ENCODE peak calls at places on chromosomes 6 and 20, in six cellular contexts. H is HL-60; A is NB4; L is AG04450; N is CD8-positive, alpha-beta T cell; U is astrocyte of the cerebellum. W is an unnamed sample.

GRCh38 chr6:15801912-15802311 is 139.1 kb upstream of the DTNBP1 start:
- DNase-seq in H (no peak), A (no peak), L (no peak), N (no peak), U (no peak), W (no peak)

GRCh38 chr20:10984294-10984693 is 310.5 kb upstream of the JAG1 start:
- DNase-seq in H (no peak), A (no peak), L (no peak), N (no peak), U (no peak), W (no peak)

GRCh38 chr6:121616411-121616810 is 181.0 kb downstream of the GJA1 start:
- DNase-seq in H (no peak), A (no peak), L (no peak), N (no peak), U (no peak), W (no peak)

GRCh38 chr6:166515072-166515810 is 71.2 kb downstream of the RAMACL start:
- DNase-seq in H (no peak), A (peak; percentile 88), L (peak; percentile 61), N (peak; percentile 25), U (peak; percentile 27), W (no peak)

GRCh38 chr20:42701948-42702347 is 487.8 kb downstream of the PTPRT start:
- DNase-seq in H (no peak), A (peak; percentile 35), L (no peak), N (no peak), U (no peak), W (no peak)

GRCh38 chr6:36955136-36955535 is 598 bp downstream of the PI16 start:
- DNase-seq in H (no peak), A (no peak), L (no peak), N (no peak), U (no peak), W (no peak)

GRCh38 chr20:62946918-62947317 is 5.6 kb upstream of the SLC17A9 start:
- DNase-seq in H (no peak), A (no peak), L (no peak), N (no peak), U (no peak), W (no peak)

GRCh38 chr6:163516908-163517307 is 102.4 kb downstream of the QKI start:
- DNase-seq in H (no peak), A (no peak), L (no peak), N (no peak), U (no peak), W (no peak)

GRCh38 chr6:87391334-87391733 is 16.4 kb upstream of the CFAP206 start:
- DNase-seq in H (no peak), A (peak; percentile 68), L (no peak), N (no peak), U (no peak), W (peak; percentile 13)

GRCh38 chr6:21953831-21954801 is 342.7 kb downstream of the PRL start:
- DNase-seq in H (no peak), A (peak; percentile 31), L (peak; percentile 65), N (no peak), U (no peak), W (no peak)

GRCh38 chr6:11224252-11224965 is 8.1 kb downstream of the NEDD9 start:
- DNase-seq in H (no peak), A (no peak), L (no peak), N (peak; percentile 20), U (no peak), W (no peak)

GRCh38 chr20:63025534-63026331 is 19.0 kb upstream of the BHLHE23 start:
- DNase-seq in H (no peak), A (peak; percentile 69), L (no peak), N (no peak), U (no peak), W (no peak)

GRCh38 chr20:22315771-22316170 is 268.6 kb downstream of the FOXA2 start:
- DNase-seq in H (no peak), A (no peak), L (no peak), N (no peak), U (no peak), W (no peak)

GRCh38 chr6:43729537-43729936 is 40.5 kb upstream of the VEGFA start:
- DNase-seq in H (no peak), A (no peak), L (no peak), N (no peak), U (no peak), W (no peak)

GRCh38 chr6:66558189-66558588 is 851.2 kb upstream of the EYS start:
- DNase-seq in H (no peak), A (peak; percentile 44), L (no peak), N (no peak), U (no peak), W (no peak)

GRCh38 chr20:33317424-33318095 is 34.5 kb downstream of the BPIFB1 start:
- DNase-seq in H (no peak), A (no peak), L (no peak), N (no peak), U (no peak), W (no peak)

GRCh38 chr6:48098923-48099322 is 12.1 kb downstream of the PTCHD4 start:
- DNase-seq in H (no peak), A (no peak), L (no peak), N (no peak), U (no peak), W (no peak)

GRCh38 chr6:15608406-15608805 is 54.4 kb downstream of the DTNBP1 start:
- DNase-seq in H (no peak), A (no peak), L (peak; percentile 20), N (no peak), U (no peak), W (no peak)

GRCh38 chr20:41359541-41360011 is 7.0 kb downstream of the EMILIN3 start:
- DNase-seq in H (no peak), A (no peak), L (no peak), N (no peak), U (no peak), W (no peak)

GRCh38 chr6:72911463-72912153 is 289.7 kb downstream of the KCNQ5 start:
- DNase-seq in H (no peak), A (peak; percentile 20), L (no peak), N (no peak), U (peak; percentile 79), W (no peak)

GRCh38 chr6:10426781-10427279 is 12.0 kb upstream of the TFAP2A start:
- DNase-seq in H (no peak), A (peak; percentile 44), L (no peak), N (no peak), U (no peak), W (no peak)

GRCh38 chr6:26304213-26305096 is 60.5 kb upstream of the BTN3A2 start:
- DNase-seq in H (no peak), A (peak; percentile 85), L (no peak), N (peak; percentile 24), U (no peak), W (no peak)

GRCh38 chr6:150543178-150543577 is 56.5 kb upstream of the PLEKHG1 start:
- DNase-seq in H (no peak), A (no peak), L (no peak), N (no peak), U (no peak), W (no peak)

GRCh38 chr6:150539568-150539967 is 60.1 kb upstream of the PLEKHG1 start:
- DNase-seq in H (no peak), A (no peak), L (no peak), N (no peak), U (no peak), W (no peak)

GRCh38 chr6:150544793-150545192 is 54.9 kb upstream of the PLEKHG1 start:
- DNase-seq in H (no peak), A (no peak), L (no peak), N (no peak), U (no peak), W (no peak)

GRCh38 chr6:150539111-150539510 is 60.6 kb upstream of the PLEKHG1 start:
- DNase-seq in H (no peak), A (no peak), L (no peak), N (no peak), U (no peak), W (no peak)

GRCh38 chr6:150541587-150541986 is 58.1 kb upstream of the PLEKHG1 start:
- DNase-seq in H (no peak), A (no peak), L (no peak), N (no peak), U (no peak), W (no peak)
- TF ChIP-seq CTCF in H (no peak), A (no peak), L (no peak), N (no peak), U (no peak), W (no peak)

GRCh38 chr20:24149881-24150307 is 161.3 kb upstream of the GGTLC1 start:
- DNase-seq in H (no peak), A (peak; percentile 12), L (no peak), N (no peak), U (no peak), W (peak; percentile 41)
- TF ChIP-seq CTCF in H (no peak), A (peak; percentile 45), L (peak; percentile 50), N (no peak), U (peak; percentile 39), W (peak; percentile 66)

DNA sequence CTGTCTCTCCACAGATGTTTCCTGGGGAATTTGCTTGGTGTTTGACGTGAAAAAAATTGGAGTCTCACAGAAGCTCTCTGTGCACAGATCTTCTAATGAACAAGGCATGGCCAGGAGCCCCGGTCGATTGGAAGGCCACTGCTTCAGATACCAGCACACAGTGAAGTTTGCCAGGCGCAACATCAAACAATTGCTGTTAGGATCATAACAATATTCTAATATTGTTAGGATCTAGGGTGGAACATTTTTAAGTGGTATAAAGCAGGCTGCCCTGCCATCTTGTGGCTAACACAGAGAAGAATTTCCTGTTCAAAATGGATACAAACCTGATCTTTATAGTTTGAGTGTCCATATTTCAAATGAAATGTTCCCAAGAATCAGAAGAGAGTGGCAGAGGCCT is 64.1 kb downstream of the C6orf118 start:
- DNase-seq in H (no peak), A (peak; percentile 66), L (no peak), N (no peak), U (peak; percentile 26), W (no peak)
- TF ChIP-seq CTCF in H (no peak), A (peak; percentile 46), L (no peak), N (no peak), U (peak; percentile 47), W (peak; percentile 57)

GRCh38 chr6:30727920-30728605 is 7.9 kb downstream of the TUBB start:
- DNase-seq in H (no peak), A (peak; percentile 38), L (no peak), N (no peak), U (no peak), W (no peak)
- TF ChIP-seq CTCF in H (no peak), A (no peak), L (peak; percentile 56), N (no peak), U (peak; percentile 37), W (peak; percentile 25)

DNA sequence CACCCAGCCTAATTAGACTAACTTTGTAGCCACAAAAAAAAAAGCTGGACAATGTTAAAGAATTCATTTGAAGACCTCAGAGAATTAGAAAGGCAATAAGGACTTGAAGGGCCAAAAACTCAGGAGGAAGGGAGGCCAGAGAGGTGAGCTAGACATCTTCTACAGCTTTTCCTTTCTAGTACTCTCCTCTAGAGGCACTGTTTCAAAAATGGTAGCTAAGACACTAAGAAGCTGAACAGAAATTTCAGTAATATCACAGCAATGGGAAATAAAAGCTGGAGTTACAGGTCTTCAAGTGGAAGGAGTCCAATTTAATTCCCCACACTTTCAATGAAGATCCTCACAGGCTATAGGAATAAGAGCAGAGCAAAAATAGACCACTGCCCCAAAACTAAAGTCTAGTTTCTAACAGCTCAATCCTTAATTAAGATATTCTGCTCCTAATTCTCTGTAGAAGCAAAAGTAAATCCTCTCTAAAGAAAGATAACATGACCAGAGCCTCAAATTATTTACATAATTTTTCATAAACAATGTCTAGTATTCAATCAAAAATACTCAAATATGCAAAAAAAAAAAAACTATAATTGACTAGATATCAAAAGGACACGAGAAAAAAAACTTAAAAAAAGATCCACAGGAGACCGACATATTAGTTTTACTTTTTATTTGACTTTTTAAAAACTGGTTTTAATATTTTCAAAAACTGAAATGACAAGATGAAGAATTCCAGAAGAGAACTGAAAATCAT is 63.7 kb downstream of the RNGTT start:
- DNase-seq in H (no peak), A (no peak), L (no peak), N (no peak), U (no peak), W (no peak)
- TF ChIP-seq CTCF in H (no peak), A (peak; percentile 6), L (peak; percentile 27), N (no peak), U (no peak), W (peak; percentile 45)